ENCODE peak calls at places on chromosome 1, in four cellular contexts. I, O, P and X are unnamed samples.

GRCh38 chr1:211135342-211135950 is 1.5 kb upstream of the KCNH1 start:
- DNase-seq in I (no peak), O (peak), P (peak), X (peak)

GRCh38 chr1:47953661-47954060 is 43.5 kb downstream of the TRABD2B start:
- DNase-seq in I (no peak), O (no peak), P (no peak), X (no peak)

GRCh38 chr1:228372183-228373003 is 34.2 kb downstream of the TRIM11 start:
- DNase-seq in I (no peak), O (no peak), P (no peak), X (peak)

GRCh38 chr1:204950353-204951001 is 79.8 kb downstream of the NFASC start:
- DNase-seq in I (no peak), O (no peak), P (no peak), X (no peak)

GRCh38 chr1:44154049-44154448 is 12.6 kb upstream of the KLF18 start:
- DNase-seq in I (no peak), O (peak), P (no peak), X (peak)

GRCh38 chr1:10918531-10918930 is 93.9 kb upstream of the TARDBP start:
- DNase-seq in I (peak), O (peak), P (peak), X (no peak)

GRCh38 chr1:24080131-24080530 is 31.8 kb downstream of the MYOM3 start:
- DNase-seq in I (no peak), O (no peak), P (no peak), X (no peak)

GRCh38 chr1:110209715-110210603 is at the start of gene KCNC4:
- DNase-seq in I (no peak), O (peak), P (peak), X (peak)

DNA sequence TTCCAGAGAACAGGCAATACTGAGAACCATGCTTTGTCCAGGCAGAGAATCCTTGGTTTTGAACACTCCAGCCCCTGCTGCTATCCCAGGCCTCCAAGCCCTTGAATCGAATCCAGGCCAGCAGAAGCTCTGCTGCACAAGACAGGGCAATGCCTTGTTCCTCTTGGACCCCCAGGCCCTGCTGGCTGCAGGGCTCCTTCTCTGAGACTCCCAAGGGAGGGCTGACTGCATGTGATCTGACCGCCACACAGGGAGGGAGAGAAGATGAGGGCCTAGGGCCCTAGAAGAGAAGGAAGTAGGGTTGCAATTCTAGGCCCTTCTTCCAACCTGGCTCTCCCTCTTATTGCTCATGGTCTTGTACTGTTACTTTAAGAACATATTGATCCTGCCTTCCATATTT is 160.6 kb upstream of the EDN2 start:
- DNase-seq in I (no peak), O (no peak), P (no peak), X (no peak)
- TF ChIP-seq CTCF in I (no peak), O (no peak), P (no peak), X (no peak)

GRCh38 chr1:220797044-220797443 is 10.3 kb downstream of the MTARC1 start:
- DNase-seq in I (no peak), O (no peak), P (no peak), X (no peak)

GRCh38 chr1:220797553-220797952 is 10.8 kb downstream of the MTARC1 start:
- DNase-seq in I (no peak), O (no peak), P (no peak), X (peak)

GRCh38 chr1:220798338-220798737 is 11.6 kb downstream of the MTARC1 start:
- DNase-seq in I (no peak), O (no peak), P (no peak), X (peak)

GRCh38 chr1:220800262-220800661 is 13.5 kb downstream of the MTARC1 start:
- DNase-seq in I (no peak), O (no peak), P (no peak), X (no peak)

DNA sequence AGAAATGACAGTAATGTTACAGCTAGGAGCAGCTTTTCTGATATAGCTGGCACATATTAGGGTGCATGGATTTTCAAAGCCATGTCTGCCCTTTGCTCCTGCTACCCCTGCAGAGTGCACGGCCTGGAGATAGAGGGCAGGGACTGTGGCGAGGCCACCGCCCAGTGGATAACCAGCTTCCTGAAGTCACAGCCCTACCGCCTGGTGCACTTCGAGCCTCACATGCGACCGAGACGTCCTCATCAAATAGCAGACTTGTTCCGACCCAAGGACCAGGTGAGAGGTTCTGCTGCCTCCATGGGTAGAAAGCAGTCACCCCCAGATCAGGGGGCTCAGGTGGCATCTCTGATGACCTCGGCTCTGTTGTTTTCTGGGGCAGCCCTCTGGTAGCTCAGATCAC is 9.8 kb downstream of the MTARC1 start:
- DNase-seq in I (no peak), O (no peak), P (no peak), X (no peak)
- TF ChIP-seq CTCF in I (no peak), O (no peak), P (no peak), X (no peak)

GRCh38 chr1:198575715-198576641 is 35.5 kb upstream of the ATP6V1G3 start:
- DNase-seq in I (no peak), O (no peak), P (no peak), X (peak)
- TF ChIP-seq CTCF in I (no peak), O (no peak), P (no peak), X (no peak)

DNA sequence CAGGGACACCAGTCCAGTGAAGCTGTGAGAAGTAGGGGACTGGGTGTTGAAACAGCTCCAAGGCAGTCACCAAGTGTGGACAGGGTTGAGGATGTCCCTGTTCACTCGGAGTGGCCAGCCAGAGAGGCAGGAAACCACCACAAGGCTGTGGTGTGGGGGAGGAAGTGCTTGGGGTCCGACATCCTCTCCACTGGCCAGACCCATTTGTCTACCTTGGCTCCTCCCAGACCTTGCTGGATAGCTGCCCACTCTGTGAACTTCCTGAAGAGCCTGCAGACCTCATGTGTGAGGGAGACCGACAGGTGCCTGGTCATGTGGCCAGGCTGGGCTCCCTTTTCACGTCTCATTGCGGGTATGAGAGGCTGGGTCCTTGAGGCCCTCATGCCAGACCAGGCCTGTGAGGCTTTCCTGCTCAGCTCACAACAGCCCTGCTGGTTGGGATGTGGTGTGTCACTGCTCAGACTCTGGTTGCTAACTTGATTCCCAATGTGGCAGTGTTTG is 21.8 kb downstream of the CYP4B1 start:
- DNase-seq in I (no peak), O (no peak), P (no peak), X (no peak)
- TF ChIP-seq CTCF in I (no peak), O (no peak), P (no peak), X (no peak)

GRCh38 chr1:203499643-203500278 is 5.8 kb downstream of the OPTC start:
- DNase-seq in I (no peak), O (no peak), P (no peak), X (no peak)
- TF ChIP-seq CTCF in I (no peak), O (no peak), P (no peak), X (no peak)

DNA sequence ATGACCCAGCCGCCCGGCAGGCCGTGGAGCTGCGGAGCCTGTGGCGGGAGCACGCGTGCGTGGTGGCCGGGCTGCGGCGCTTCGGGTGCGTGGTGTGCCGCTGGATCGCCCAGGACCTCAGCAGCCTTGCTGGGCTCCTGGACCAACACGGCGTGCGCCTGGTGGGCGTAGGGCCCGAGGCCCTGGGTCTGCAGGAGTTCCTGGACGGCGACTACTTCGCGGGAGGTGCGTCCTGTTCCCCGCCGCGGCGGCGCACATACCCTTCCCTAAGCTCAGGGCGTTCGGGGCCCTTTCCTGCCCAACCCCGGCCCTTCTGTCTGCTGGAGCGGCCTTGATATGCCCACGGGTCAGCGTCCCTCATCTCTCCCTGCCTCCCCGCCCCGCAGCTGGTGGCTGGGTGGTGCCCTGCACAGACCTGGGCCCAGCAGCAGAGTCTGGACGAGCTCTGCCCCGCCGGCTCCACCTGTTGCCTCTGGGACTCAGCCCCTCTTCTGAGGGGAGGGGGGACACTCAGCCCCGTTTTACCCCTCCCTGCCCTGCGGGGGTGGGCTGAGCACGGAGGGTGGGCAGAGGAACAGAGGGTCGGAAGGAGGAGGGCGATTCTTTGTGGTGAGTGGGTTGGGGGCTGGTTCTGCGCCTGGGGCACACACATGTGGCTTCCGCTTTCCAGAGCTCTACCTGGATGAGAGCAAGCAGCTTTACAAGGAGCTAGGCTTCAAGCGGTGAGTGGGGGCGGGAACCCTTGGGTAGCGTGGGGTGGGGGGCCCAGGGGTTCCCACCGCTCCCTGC is 688 bp downstream of the PRXL2B start:
- DNase-seq in I (no peak), O (no peak), P (no peak), X (peak)
- TF ChIP-seq CTCF in I (no peak), O (no peak), P (no peak), X (no peak)

GRCh38 chr1:51561702-51562101 is 42.6 kb upstream of the EPS15 start:
- DNase-seq in I (no peak), O (no peak), P (no peak), X (no peak)
- TF ChIP-seq CTCF in I (no peak), O (no peak), P (no peak), X (no peak)

DNA sequence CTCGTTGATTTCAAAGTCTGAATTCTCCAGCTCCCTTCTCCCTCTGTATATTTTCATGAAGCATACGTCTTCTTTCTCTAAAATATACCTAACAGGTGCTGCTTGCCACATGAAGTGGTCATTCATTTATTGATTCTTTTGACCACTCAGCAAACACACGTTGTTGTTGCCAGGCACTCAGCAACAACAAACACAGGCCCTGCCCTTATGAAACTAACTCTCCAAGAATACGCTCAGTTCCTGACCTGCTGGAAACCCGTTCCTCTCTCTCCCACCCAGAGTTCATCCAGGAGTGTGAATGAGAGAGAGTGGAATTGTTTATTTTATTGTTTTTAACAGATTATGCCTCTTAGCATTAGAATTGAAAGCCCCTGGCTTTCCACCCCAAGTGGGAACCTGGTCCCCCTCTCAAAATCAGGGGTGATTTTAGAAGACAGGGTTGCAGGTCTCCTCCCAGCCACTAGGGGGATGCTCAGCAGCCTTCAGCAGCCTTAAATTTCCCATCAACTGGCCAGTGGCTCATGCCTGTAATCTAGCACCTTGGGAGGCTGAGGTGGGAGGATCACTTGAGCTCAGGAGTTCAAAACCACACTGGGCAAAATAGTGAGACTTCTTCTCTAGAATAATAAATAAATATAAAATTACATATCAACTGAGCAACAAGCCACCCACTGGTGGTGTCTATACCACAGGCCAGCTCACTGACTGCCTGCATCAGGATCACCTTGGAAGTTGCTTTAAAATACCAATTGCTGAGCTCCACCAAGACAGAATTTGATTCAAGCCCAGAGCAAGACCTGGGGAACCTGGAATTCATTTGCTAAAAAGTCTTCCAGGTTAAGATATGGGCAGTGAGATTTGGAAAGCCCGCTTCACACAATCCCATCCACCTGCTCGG is 181.0 kb upstream of the KLHDC7A start:
- DNase-seq in I (no peak), O (no peak), P (no peak), X (peak)
- TF ChIP-seq CTCF in I (peak), O (peak), P (peak), X (peak)

DNA sequence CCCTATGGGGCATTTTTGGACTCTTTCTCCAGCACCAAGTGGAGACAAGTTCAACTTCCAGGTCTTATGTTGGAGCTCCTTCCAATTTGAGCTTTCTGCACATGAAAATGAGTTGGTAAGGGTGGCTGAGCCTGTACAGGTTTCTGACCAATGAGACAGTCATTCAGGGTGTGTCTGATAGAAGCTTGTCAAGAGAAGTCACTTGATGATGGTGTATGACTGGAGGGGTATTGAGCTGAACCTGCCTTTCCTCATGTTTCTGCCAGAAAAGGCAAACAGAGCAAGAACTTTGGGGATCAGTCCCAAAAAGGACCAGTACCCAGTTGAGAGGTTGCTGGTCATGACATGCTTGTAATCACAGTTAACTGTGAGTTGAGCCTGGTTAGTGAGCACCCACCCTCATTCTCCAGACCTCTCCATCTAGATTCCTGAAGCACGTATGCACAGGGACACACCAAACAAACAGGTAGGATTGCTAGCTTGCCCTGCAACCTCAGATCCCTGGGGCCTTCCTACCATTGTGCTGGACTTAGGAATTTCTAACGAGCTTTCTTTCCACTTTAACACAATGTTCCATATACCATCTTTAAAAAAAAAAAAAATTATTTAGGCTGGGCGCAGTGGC is 26.6 kb downstream of the FAM89A start:
- DNase-seq in I (no peak), O (no peak), P (no peak), X (peak)
- TF ChIP-seq CTCF in I (no peak), O (no peak), P (no peak), X (no peak)

DNA sequence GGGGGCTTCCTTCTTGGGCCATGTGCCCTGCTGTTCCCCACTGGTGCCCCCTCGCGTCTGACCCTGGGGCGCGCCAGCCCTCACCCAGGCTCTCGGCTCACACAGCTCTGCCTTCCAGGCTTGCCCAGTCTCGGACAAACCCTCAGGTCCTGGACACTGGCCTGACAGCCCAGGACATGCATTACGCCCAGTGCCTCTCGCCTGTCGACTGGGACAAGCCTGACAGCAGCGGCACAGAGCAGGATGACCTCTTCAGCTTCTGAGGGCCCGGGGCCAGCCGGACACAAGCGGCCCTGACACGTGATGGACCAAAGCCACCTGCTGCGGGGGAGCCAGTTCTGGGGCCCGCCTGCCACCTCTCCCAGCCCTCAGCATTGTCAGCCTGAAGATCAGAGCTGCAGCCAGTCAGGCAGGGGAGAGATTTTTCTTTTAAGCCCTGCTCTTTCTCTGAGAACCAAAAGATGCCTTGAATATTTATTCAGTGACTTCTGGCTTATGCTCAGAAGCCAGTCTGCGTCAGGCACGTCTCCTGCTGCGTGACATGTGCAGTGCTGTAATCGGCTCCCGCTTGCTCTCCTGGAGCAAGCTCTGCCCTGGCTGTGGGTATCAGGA is 23.4 kb downstream of the LDLRAP1 start:
- DNase-seq in I (peak), O (peak), P (peak), X (no peak)
- TF ChIP-seq CTCF in I (peak), O (peak), P (peak), X (no peak)